ENCODE peak calls at places on chromosomes 11 and 22, in six cellular contexts. U is A673, P is 8988T, A is ACHN, T is EH, D is AG08396. F is an unnamed sample.

GRCh38 chr11:9565822-9566560 is 7.5 kb upstream of the WEE1 start:
- DNase-seq in T (peak), D (peak), A (peak), U (peak), P (peak), F (peak)

GRCh38 chr11:110287537-110287936 is 8.9 kb downstream of the RDX start:
- DNase-seq in A (no peak), P (no peak), D (no peak), U (peak), T (no peak), F (no peak)

GRCh38 chr11:46948378-46949131 is 12.0 kb downstream of the CSTPP1 start:
- DNase-seq in P (no peak), A (peak), T (peak), U (peak), D (peak), F (peak)

GRCh38 chr11:71447791-71448256 is 369 bp downstream of the DHCR7 start:
- DNase-seq in T (peak), U (peak), P (peak), A (no peak), D (peak), F (peak)

GRCh38 chr11:6371825-6372224 is 18.4 kb upstream of the SMPD1 start:
- DNase-seq in U (no peak), T (peak), D (no peak), A (no peak), P (no peak), F (no peak)

GRCh38 chr11:57378166-57378565 is 2.8 kb downstream of the PRG3 start:
- DNase-seq in D (peak), U (no peak), P (no peak), A (no peak), T (peak), F (no peak)

GRCh38 chr11:17347676-17348075 is 3.9 kb upstream of the NCR3LG1 start:
- DNase-seq in P (no peak), T (no peak), D (no peak), A (no peak), U (no peak), F (no peak)

GRCh38 chr22:33332538-33332937 is 274.4 kb upstream of the SYN3 start:
- DNase-seq in P (no peak), D (no peak), U (no peak), A (no peak), T (no peak), F (no peak)

GRCh38 chr11:117175104-117175503 is 3.4 kb upstream of the SIDT2 start:
- DNase-seq in D (no peak), A (no peak), U (no peak), T (no peak), P (no peak), F (no peak)

GRCh38 chr22:19040581-19041402 is 81.4 kb downstream of the DGCR2 start:
- DNase-seq in T (no peak), U (no peak), D (no peak), A (no peak), P (no peak), F (no peak)

GRCh38 chr11:118615996-118616395 is 8.6 kb downstream of the PHLDB1 start:
- DNase-seq in U (no peak), D (no peak), P (no peak), A (no peak), T (no peak), F (no peak)

GRCh38 chr11:105443623-105444022 is 166.2 kb upstream of the GRIA4 start:
- DNase-seq in A (no peak), P (no peak), U (no peak), T (no peak), D (no peak), F (no peak)

GRCh38 chr11:1830500-1831223 is 4.1 kb upstream of the SYT8 start:
- DNase-seq in D (no peak), P (peak), U (no peak), T (no peak), A (peak), F (no peak)

GRCh38 chr11:76602431-76602861 is 68.1 kb downstream of the LRRC32 start:
- DNase-seq in T (peak), D (no peak), U (no peak), A (no peak), P (no peak), F (no peak)

GRCh38 chr11:122271747-122272146 is 155.7 kb upstream of the BLID start:
- DNase-seq in A (no peak), P (no peak), U (no peak), D (no peak), T (no peak), F (no peak)

GRCh38 chr11:122405788-122406341 is 249.7 kb upstream of the UBASH3B start:
- DNase-seq in U (no peak), A (no peak), P (no peak), T (no peak), D (no peak), F (no peak)

GRCh38 chr11:20002312-20003216 is 157.7 kb downstream of the DBX1 start:
- DNase-seq in D (no peak), T (peak), A (no peak), U (no peak), P (no peak), F (no peak)

GRCh38 chr11:71283960-71284359 is 31.6 kb upstream of the SHANK2 start:
- DNase-seq in P (no peak), D (no peak), A (no peak), T (no peak), U (no peak), F (no peak)

GRCh38 chr11:128852327-128853023 is 14.6 kb downstream of the KCNJ1 start:
- DNase-seq in T (no peak), D (no peak), U (no peak), P (no peak), A (no peak), F (no peak)

GRCh38 chr11:44972746-44973435 is 22.2 kb upstream of the TP53I11 start:
- DNase-seq in P (no peak), U (no peak), D (no peak), A (no peak), T (peak), F (no peak)

GRCh38 chr11:99781074-99781473 is 760.3 kb downstream of the CNTN5 start:
- DNase-seq in D (no peak), A (no peak), T (no peak), P (no peak), U (no peak), F (no peak)

GRCh38 chr11:122162095-122162494 is 46.1 kb upstream of the BLID start:
- DNase-seq in D (no peak), U (no peak), A (no peak), P (no peak), T (peak), F (no peak)

GRCh38 chr11:20235164-20235563 is 74.9 kb upstream of the DBX1 start:
- DNase-seq in U (no peak), T (no peak), A (no peak), D (no peak), P (no peak), F (no peak)

GRCh38 chr11:18770479-18771125 is 21.0 kb downstream of the PTPN5 start:
- DNase-seq in D (no peak), P (no peak), A (no peak), U (no peak), T (no peak), F (no peak)

GRCh38 chr11:128116447-128117240 is 470.7 kb downstream of the ETS1 start:
- DNase-seq in A (no peak), D (no peak), U (peak), P (no peak), T (peak), F (peak)

GRCh38 chr11:84522331-84522730 is 1104.8 kb downstream of the DLG2 start:
- DNase-seq in T (no peak), A (no peak), U (no peak), D (no peak), P (no peak), F (peak)

GRCh38 chr11:108538022-108538424 is 39.8 kb upstream of the POGLUT3 start:
- DNase-seq in A (no peak), T (no peak), U (no peak), P (no peak), D (no peak), F (no peak)

F was measured in astrocyte of the hippocampus.